ENCODE peak calls at places on chromosome 16, in four cellular contexts. One of them, this sample, is unnamed.

GRCh38 chr16:56970934-56971767 is 9.4 kb downstream of the CETP start:
- DNase-seq in omental fat pad: no peak
- DNase-seq in OCI-LY7: peak
- DNase-seq in A549: no peak
- DNase-seq in this sample: no peak

GRCh38 chr16:7004266-7004665 is 328.4 kb upstream of the RBFOX1 start:
- DNase-seq in A549: no peak
- DNase-seq in OCI-LY7: no peak
- DNase-seq in omental fat pad: no peak
- DNase-seq in this sample: no peak

GRCh38 chr16:71467810-71468209 is 5.8 kb upstream of the ZNF23 start:
- DNase-seq in omental fat pad: no peak
- DNase-seq in A549: no peak
- DNase-seq in OCI-LY7: peak
- DNase-seq in this sample: peak

GRCh38 chr16:78993342-78993741 is 607.2 kb downstream of the MAF start:
- DNase-seq in A549: no peak
- DNase-seq in omental fat pad: no peak
- DNase-seq in OCI-LY7: no peak
- DNase-seq in this sample: no peak

GRCh38 chr16:54482892-54483574 is 196.4 kb upstream of the IRX3 start:
- DNase-seq in omental fat pad: no peak
- DNase-seq in A549: no peak
- DNase-seq in OCI-LY7: no peak
- DNase-seq in this sample: no peak

GRCh38 chr16:24873028-24873427 is 27.3 kb downstream of the SLC5A11 start:
- DNase-seq in A549: no peak
- DNase-seq in OCI-LY7: no peak
- DNase-seq in omental fat pad: no peak
- DNase-seq in this sample: no peak

GRCh38 chr16:5027575-5028235 is 6.0 kb downstream of the NAGPA start:
- DNase-seq in omental fat pad: no peak
- DNase-seq in A549: no peak
- DNase-seq in OCI-LY7: no peak
- DNase-seq in this sample: no peak

GRCh38 chr16:590165-590874 is 454 bp downstream of the RAB40C start:
- DNase-seq in A549: no peak
- DNase-seq in OCI-LY7: no peak
- DNase-seq in omental fat pad: no peak
- DNase-seq in this sample: peak

GRCh38 chr16:3665508-3665907 is 11.0 kb downstream of the DNASE1 start:
- DNase-seq in A549: no peak
- DNase-seq in OCI-LY7: peak
- DNase-seq in omental fat pad: no peak
- DNase-seq in this sample: peak

GRCh38 chr16:1775846-1776671 is 3.1 kb upstream of the MRPS34 start:
- DNase-seq in A549: no peak
- DNase-seq in omental fat pad: no peak
- DNase-seq in OCI-LY7: no peak
- DNase-seq in this sample: no peak

GRCh38 chr16:6104423-6104822 is 1006.8 kb upstream of the EEF2KMT start:
- DNase-seq in omental fat pad: no peak
- DNase-seq in OCI-LY7: no peak
- DNase-seq in A549: no peak
- DNase-seq in this sample: no peak

GRCh38 chr16:10979717-10980601 is 35.6 kb downstream of the CLEC16A start:
- DNase-seq in omental fat pad: no peak
- DNase-seq in A549: no peak
- DNase-seq in OCI-LY7: no peak
- DNase-seq in this sample: no peak

GRCh38 chr16:24075302-24075701 is 180.8 kb upstream of the CACNG3 start:
- DNase-seq in OCI-LY7: no peak
- DNase-seq in A549: no peak
- DNase-seq in omental fat pad: no peak
- DNase-seq in this sample: no peak

GRCh38 chr16:56812884-56813283 is 52.1 kb upstream of the SLC12A3 start:
- DNase-seq in omental fat pad: no peak
- DNase-seq in OCI-LY7: no peak
- DNase-seq in A549: peak
- DNase-seq in this sample: no peak

GRCh38 chr16:1043831-1044514 is 28.6 kb upstream of the SSTR5 start:
- DNase-seq in omental fat pad: no peak
- DNase-seq in A549: no peak
- DNase-seq in OCI-LY7: no peak
- DNase-seq in this sample: no peak

GRCh38 chr16:26491271-26491670 is 575.5 kb upstream of the C16orf82 start:
- DNase-seq in omental fat pad: no peak
- DNase-seq in A549: no peak
- DNase-seq in OCI-LY7: no peak
- DNase-seq in this sample: no peak

GRCh38 chr16:68179196-68179795 is 56.6 kb downstream of the ESRP2 start:
- DNase-seq in A549: no peak
- DNase-seq in OCI-LY7: no peak
- DNase-seq in omental fat pad: no peak
- DNase-seq in this sample: no peak

GRCh38 chr16:67594256-67594915 is 32.1 kb downstream of the CTCF start:
- DNase-seq in A549: no peak
- DNase-seq in OCI-LY7: no peak
- DNase-seq in omental fat pad: no peak
- DNase-seq in this sample: no peak

GRCh38 chr16:68399456-68399855 is 48.9 kb downstream of the SMPD3 start:
- DNase-seq in OCI-LY7: no peak
- DNase-seq in A549: no peak
- DNase-seq in omental fat pad: no peak
- DNase-seq in this sample: no peak

GRCh38 chr16:75433732-75434413 is 570 bp upstream of the CFDP1 start:
- DNase-seq in A549: peak
- DNase-seq in OCI-LY7: no peak
- DNase-seq in omental fat pad: peak
- DNase-seq in this sample: peak

GRCh38 chr16:75250809-75251279 is 580 bp downstream of the BCAR1 start:
- DNase-seq in A549: peak
- DNase-seq in omental fat pad: no peak
- DNase-seq in OCI-LY7: no peak
- DNase-seq in this sample: no peak

GRCh38 chr16:23847938-23848337 is 12.2 kb downstream of the PRKCB start:
- DNase-seq in OCI-LY7: peak
- DNase-seq in omental fat pad: no peak
- DNase-seq in A549: no peak
- DNase-seq in this sample: peak

GRCh38 chr16:27222499-27223225 is 19.3 kb downstream of the KDM8 start:
- DNase-seq in omental fat pad: no peak
- DNase-seq in A549: no peak
- DNase-seq in OCI-LY7: no peak
- DNase-seq in this sample: no peak

GRCh38 chr16:11707679-11708197 is 34.9 kb downstream of the TXNDC11 start:
- DNase-seq in OCI-LY7: no peak
- DNase-seq in A549: no peak
- DNase-seq in omental fat pad: no peak
- DNase-seq in this sample: no peak

GRCh38 chr16:47538472-47538871 is 77.3 kb downstream of the PHKB start:
- DNase-seq in A549: no peak
- DNase-seq in OCI-LY7: no peak
- DNase-seq in omental fat pad: no peak
- DNase-seq in this sample: no peak

GRCh38 chr16:9275386-9275785 is 183.9 kb downstream of the HAPSTR1 start:
- DNase-seq in OCI-LY7: no peak
- DNase-seq in omental fat pad: no peak
- DNase-seq in A549: no peak
- DNase-seq in this sample: no peak

GRCh38 chr16:82769845-82770244 is 143.1 kb downstream of the CDH13 start:
- DNase-seq in OCI-LY7: no peak
- DNase-seq in A549: no peak
- DNase-seq in omental fat pad: no peak
- DNase-seq in this sample: no peak

GRCh38 chr16:2811703-2812471 is 5.2 kb upstream of the PRSS21 start:
- DNase-seq in A549: no peak
- DNase-seq in OCI-LY7: no peak
- DNase-seq in omental fat pad: no peak
- DNase-seq in this sample: no peak

GRCh38 chr16:30954993-30955392 is 2.6 kb upstream of the SETD1A start:
- DNase-seq in OCI-LY7: no peak
- DNase-seq in omental fat pad: no peak
- DNase-seq in A549: no peak
- DNase-seq in this sample: no peak

GRCh38 chr16:30957456-30958163 is at the start of gene SETD1A:
- DNase-seq in OCI-LY7: peak
- DNase-seq in omental fat pad: peak
- DNase-seq in A549: peak
- DNase-seq in this sample: peak

GRCh38 chr16:30953511-30954124 is 3.9 kb upstream of the SETD1A start:
- DNase-seq in omental fat pad: no peak
- DNase-seq in A549: peak
- DNase-seq in OCI-LY7: peak
- DNase-seq in this sample: peak

GRCh38 chr16:30958164-30959083 is 870 bp downstream of the SETD1A start:
- DNase-seq in omental fat pad: no peak
- DNase-seq in A549: peak
- DNase-seq in OCI-LY7: peak
- DNase-seq in this sample: peak

GRCh38 chr16:30956601-30957455 is 726 bp upstream of the SETD1A start:
- DNase-seq in omental fat pad: peak
- DNase-seq in A549: peak
- DNase-seq in OCI-LY7: peak
- DNase-seq in this sample: peak
- TF ChIP-seq CTCF in omental fat pad: no peak
- TF ChIP-seq CTCF in A549: peak
- TF ChIP-seq CTCF in OCI-LY7: peak
- TF ChIP-seq CTCF in this sample: no peak

DNA sequence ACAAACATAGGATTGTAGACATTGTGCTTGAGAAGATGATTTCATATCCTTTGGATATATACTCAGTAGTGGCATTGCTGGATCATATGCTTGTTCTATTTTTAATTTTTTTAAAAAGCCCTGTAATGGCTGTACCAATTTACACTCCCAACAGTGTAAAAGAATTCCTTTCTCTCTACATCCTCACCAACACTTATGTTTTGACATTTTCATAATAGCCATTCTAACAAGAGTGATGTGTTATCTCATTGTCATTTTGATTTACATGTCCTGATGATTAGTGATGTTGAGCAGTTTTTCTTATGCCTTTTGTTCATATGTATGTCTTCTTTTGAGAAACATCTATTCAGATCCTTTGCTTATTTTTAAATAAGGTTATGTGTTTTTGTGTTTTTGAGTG is 1039.2 kb upstream of the GOT2 start:
- DNase-seq in A549: no peak
- DNase-seq in OCI-LY7: no peak
- DNase-seq in omental fat pad: no peak
- DNase-seq in this sample: no peak
- TF ChIP-seq CTCF in A549: no peak
- TF ChIP-seq CTCF in OCI-LY7: no peak
- TF ChIP-seq CTCF in omental fat pad: no peak
- TF ChIP-seq CTCF in this sample: no peak

GRCh38 chr16:87637357-87637756 is 35.0 kb downstream of the JPH3 start:
- DNase-seq in omental fat pad: no peak
- DNase-seq in OCI-LY7: no peak
- DNase-seq in A549: no peak
- DNase-seq in this sample: no peak

GRCh38 chr16:87635541-87636049 is 33.3 kb downstream of the JPH3 start:
- DNase-seq in A549: peak
- DNase-seq in omental fat pad: no peak
- DNase-seq in OCI-LY7: peak
- DNase-seq in this sample: peak

GRCh38 chr16:87634411-87634810 is 32.1 kb downstream of the JPH3 start:
- DNase-seq in OCI-LY7: no peak
- DNase-seq in omental fat pad: no peak
- DNase-seq in A549: no peak
- DNase-seq in this sample: no peak

GRCh38 chr16:87636741-87637140 is 34.4 kb downstream of the JPH3 start:
- DNase-seq in A549: no peak
- DNase-seq in OCI-LY7: no peak
- DNase-seq in omental fat pad: no peak
- DNase-seq in this sample: no peak

DNA sequence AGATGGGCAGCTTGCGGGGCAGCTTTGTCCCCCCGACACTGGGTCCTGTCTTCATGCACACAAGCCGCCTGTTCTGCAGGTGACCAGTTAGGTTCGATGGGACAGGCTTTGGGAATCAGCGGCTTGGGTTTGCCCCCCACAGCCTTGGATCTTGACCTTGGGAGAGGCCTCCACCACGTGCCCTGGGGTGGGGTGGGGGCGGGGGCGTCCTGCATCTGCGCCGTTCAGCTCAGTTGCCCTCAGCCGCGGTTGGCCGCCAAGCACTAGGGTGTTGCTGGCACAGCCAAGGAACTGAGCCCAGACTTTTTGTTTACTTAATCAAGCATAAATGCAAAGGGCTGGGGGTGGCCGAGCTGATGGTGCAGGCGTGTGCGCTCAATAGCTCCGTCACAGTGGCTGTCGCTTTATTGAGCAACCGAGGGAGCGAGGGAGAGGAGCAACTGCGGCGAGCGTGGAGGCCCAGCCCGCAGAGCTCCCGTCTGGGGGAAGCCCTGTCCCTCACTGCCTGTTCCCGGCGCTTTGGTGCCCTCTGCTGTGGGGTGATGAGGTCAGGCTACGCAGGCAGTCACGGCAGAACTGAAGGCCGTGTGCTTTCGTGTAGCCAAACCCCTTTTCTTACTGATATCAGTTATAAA is 33.9 kb downstream of the JPH3 start:
- DNase-seq in OCI-LY7: peak
- DNase-seq in omental fat pad: peak
- DNase-seq in A549: peak
- DNase-seq in this sample: peak
- TF ChIP-seq CTCF in OCI-LY7: peak
- TF ChIP-seq CTCF in omental fat pad: no peak
- TF ChIP-seq CTCF in A549: peak
- TF ChIP-seq CTCF in this sample: peak

GRCh38 chr16:87924937-87925670 is 11.2 kb downstream of the CA5A start:
- DNase-seq in A549: no peak
- DNase-seq in omental fat pad: no peak
- DNase-seq in OCI-LY7: no peak
- DNase-seq in this sample: no peak
- TF ChIP-seq CTCF in A549: no peak
- TF ChIP-seq CTCF in omental fat pad: no peak
- TF ChIP-seq CTCF in OCI-LY7: no peak
- TF ChIP-seq CTCF in this sample: no peak

GRCh38 chr16:30902070-30902972 is 5.9 kb downstream of the CTF1 start:
- DNase-seq in omental fat pad: no peak
- DNase-seq in A549: peak
- DNase-seq in OCI-LY7: no peak
- DNase-seq in this sample: peak
- TF ChIP-seq CTCF in omental fat pad: no peak
- TF ChIP-seq CTCF in A549: peak
- TF ChIP-seq CTCF in OCI-LY7: no peak
- TF ChIP-seq CTCF in this sample: peak